ENCODE peak calls at places on chromosomes 3 and 15, in five cellular contexts. One of them, this sample, is unnamed. For H3K36me3, the result is how much of the 10 kb centered on the place peaks cover.

GRCh38 chr3:177451940-177452484 is 254.7 kb upstream of the TBL1XR1 start:
- DNase-seq in spleen: no peak
- DNase-seq in BE2C: no peak
- DNase-seq in lower lobe of right lung: no peak
- DNase-seq in heart right ventricle: no peak
- DNase-seq in this sample: no peak

GRCh38 chr3:162034368-162034767 is 537.8 kb downstream of the OTOL1 start:
- DNase-seq in spleen: no peak
- DNase-seq in lower lobe of right lung: no peak
- DNase-seq in heart right ventricle: no peak
- DNase-seq in BE2C: no peak
- DNase-seq in this sample: no peak

GRCh38 chr15:88741671-88742070 is 61.6 kb upstream of the ACAN start:
- DNase-seq in lower lobe of right lung: no peak
- DNase-seq in spleen: no peak
- DNase-seq in BE2C: no peak
- DNase-seq in heart right ventricle: no peak
- DNase-seq in this sample: no peak

GRCh38 chr3:99439892-99440291 is 198.5 kb upstream of the COL8A1 start:
- DNase-seq in heart right ventricle: no peak
- DNase-seq in BE2C: no peak
- DNase-seq in spleen: no peak
- DNase-seq in lower lobe of right lung: no peak
- DNase-seq in this sample: no peak

GRCh38 chr15:96542130-96542770 is 211.8 kb downstream of the NR2F2 start:
- DNase-seq in heart right ventricle: no peak
- DNase-seq in spleen: no peak
- DNase-seq in BE2C: no peak
- DNase-seq in lower lobe of right lung: no peak
- DNase-seq in this sample: no peak

GRCh38 chr3:164320962-164321361 is 757.3 kb downstream of the SI start:
- DNase-seq in spleen: no peak
- DNase-seq in lower lobe of right lung: no peak
- DNase-seq in heart right ventricle: no peak
- DNase-seq in BE2C: no peak
- DNase-seq in this sample: no peak

GRCh38 chr3:105526349-105527111 is 159.8 kb downstream of the ALCAM start:
- DNase-seq in heart right ventricle: no peak
- DNase-seq in spleen: no peak
- DNase-seq in BE2C: no peak
- DNase-seq in lower lobe of right lung: no peak
- DNase-seq in this sample: no peak

GRCh38 chr3:18645603-18646002 is 220.5 kb upstream of the SATB1 start:
- DNase-seq in heart right ventricle: no peak
- DNase-seq in BE2C: no peak
- DNase-seq in lower lobe of right lung: no peak
- DNase-seq in spleen: no peak
- DNase-seq in this sample: no peak

GRCh38 chr3:10725846-10726245 is 90.2 kb upstream of the SLC6A11 start:
- DNase-seq in spleen: no peak
- DNase-seq in heart right ventricle: no peak
- DNase-seq in lower lobe of right lung: no peak
- DNase-seq in BE2C: no peak
- DNase-seq in this sample: no peak

GRCh38 chr3:11514191-11514770 is 129.4 kb downstream of the VGLL4 start:
- DNase-seq in heart right ventricle: no peak
- DNase-seq in spleen: no peak
- DNase-seq in BE2C: peak
- DNase-seq in lower lobe of right lung: no peak
- DNase-seq in this sample: no peak

GRCh38 chr3:39349080-39349479 is 19.6 kb downstream of the CCR8 start:
- DNase-seq in heart right ventricle: no peak
- DNase-seq in lower lobe of right lung: no peak
- DNase-seq in BE2C: no peak
- DNase-seq in spleen: no peak
- DNase-seq in this sample: no peak

GRCh38 chr3:49173116-49173791 is 1.9 kb downstream of the KLHDC8B start:
- DNase-seq in heart right ventricle: peak
- DNase-seq in lower lobe of right lung: no peak
- DNase-seq in BE2C: peak
- DNase-seq in spleen: no peak
- DNase-seq in this sample: no peak

GRCh38 chr15:93479679-93480078 is 390.7 kb upstream of the RGMA start:
- DNase-seq in lower lobe of right lung: no peak
- DNase-seq in BE2C: no peak
- DNase-seq in heart right ventricle: peak
- DNase-seq in spleen: no peak
- DNase-seq in this sample: no peak

GRCh38 chr3:153043729-153044314 is 118.2 kb upstream of the RAP2B start:
- DNase-seq in BE2C: no peak
- DNase-seq in spleen: no peak
- DNase-seq in lower lobe of right lung: no peak
- DNase-seq in heart right ventricle: no peak
- DNase-seq in this sample: no peak

DNA sequence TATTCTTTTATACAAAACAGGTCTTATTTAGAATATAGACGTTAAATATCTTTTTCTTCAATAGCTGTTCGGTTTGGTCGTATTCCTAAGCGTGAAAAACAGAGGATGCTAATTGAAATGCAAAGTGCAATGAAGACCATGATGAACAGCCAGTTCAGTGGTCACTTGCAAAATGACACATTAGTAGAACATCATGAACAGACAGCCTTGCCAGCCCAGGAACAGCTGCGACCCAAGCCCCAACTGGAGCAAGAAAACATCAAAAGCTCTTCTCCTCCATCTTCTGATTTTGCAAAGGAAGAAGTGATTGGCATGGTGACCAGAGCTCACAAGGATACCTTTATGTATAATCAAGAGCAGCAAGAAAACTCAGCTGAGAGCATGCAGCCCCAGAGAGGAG is 16.8 kb downstream of the NR1D2 start:
- DNase-seq in spleen: no peak
- DNase-seq in BE2C: no peak
- DNase-seq in heart right ventricle: no peak
- DNase-seq in lower lobe of right lung: no peak
- DNase-seq in this sample: no peak
- H3K36me3 ChIP-seq in spleen: half or more
- H3K36me3 ChIP-seq in BE2C: under half
- H3K36me3 ChIP-seq in heart right ventricle: under half
- H3K36me3 ChIP-seq in lower lobe of right lung: half or more
- H3K36me3 ChIP-seq in this sample: under half

GRCh38 chr3:3200632-3201212 is 21.2 kb upstream of the CRBN start:
- DNase-seq in BE2C: peak
- DNase-seq in spleen: no peak
- DNase-seq in lower lobe of right lung: no peak
- DNase-seq in heart right ventricle: no peak
- DNase-seq in this sample: peak
- TF ChIP-seq CTCF in BE2C: peak
- TF ChIP-seq CTCF in spleen: peak
- TF ChIP-seq CTCF in lower lobe of right lung: peak
- TF ChIP-seq CTCF in heart right ventricle: peak
- TF ChIP-seq CTCF in this sample: peak

GRCh38 chr3:47001731-47002489 is 22.4 kb downstream of the NBEAL2 start:
- DNase-seq in lower lobe of right lung: peak
- DNase-seq in BE2C: no peak
- DNase-seq in heart right ventricle: no peak
- DNase-seq in spleen: peak
- DNase-seq in this sample: no peak

GRCh38 chr3:47000922-47001730 is 21.7 kb downstream of the NBEAL2 start:
- DNase-seq in spleen: peak
- DNase-seq in lower lobe of right lung: peak
- DNase-seq in BE2C: no peak
- DNase-seq in heart right ventricle: peak
- DNase-seq in this sample: no peak

GRCh38 chr3:46998852-46999515 is 19.5 kb downstream of the NBEAL2 start:
- DNase-seq in BE2C: no peak
- DNase-seq in lower lobe of right lung: no peak
- DNase-seq in heart right ventricle: no peak
- DNase-seq in spleen: peak
- DNase-seq in this sample: no peak

GRCh38 chr3:46999516-47000197 is 20.2 kb downstream of the NBEAL2 start:
- DNase-seq in spleen: peak
- DNase-seq in BE2C: no peak
- DNase-seq in heart right ventricle: peak
- DNase-seq in lower lobe of right lung: peak
- DNase-seq in this sample: no peak

GRCh38 chr3:47000198-47000815 is 20.8 kb downstream of the NBEAL2 start:
- DNase-seq in spleen: peak
- DNase-seq in heart right ventricle: no peak
- DNase-seq in BE2C: no peak
- DNase-seq in lower lobe of right lung: peak
- DNase-seq in this sample: no peak
- H3K36me3 ChIP-seq in spleen: half or more
- H3K36me3 ChIP-seq in heart right ventricle: under half
- H3K36me3 ChIP-seq in BE2C: under half
- H3K36me3 ChIP-seq in lower lobe of right lung: half or more
- H3K36me3 ChIP-seq in this sample: under half

GRCh38 chr3:154549391-154549790 is 119.4 kb upstream of the GPR149 start:
- DNase-seq in heart right ventricle: no peak
- DNase-seq in BE2C: no peak
- DNase-seq in spleen: no peak
- DNase-seq in lower lobe of right lung: no peak
- DNase-seq in this sample: no peak

GRCh38 chr3:154548341-154548740 is 118.4 kb upstream of the GPR149 start:
- DNase-seq in lower lobe of right lung: no peak
- DNase-seq in BE2C: no peak
- DNase-seq in spleen: no peak
- DNase-seq in heart right ventricle: no peak
- DNase-seq in this sample: no peak

GRCh38 chr3:154552338-154552737 is 122.3 kb upstream of the GPR149 start:
- DNase-seq in lower lobe of right lung: no peak
- DNase-seq in spleen: no peak
- DNase-seq in BE2C: no peak
- DNase-seq in heart right ventricle: no peak
- DNase-seq in this sample: no peak
- TF ChIP-seq CTCF in lower lobe of right lung: no peak
- TF ChIP-seq CTCF in spleen: no peak
- TF ChIP-seq CTCF in BE2C: no peak
- TF ChIP-seq CTCF in heart right ventricle: no peak
- TF ChIP-seq CTCF in this sample: no peak

This sample was measured in prostate gland.